ENCODE peak calls at places on chromosomes 13 and 19, in six cellular contexts. Q is NB4; E is NCI-H345; F is K562; G is activated CD4-positive, alpha-beta memory T cell treated with anti-CD3 and anti-CD28 coated beads, Interleukin-2, amount 10 ng/mL, durations not matched to agents 7 days and 5 days; A is activated naive CD4-positive, alpha-beta T cell. M is an unnamed sample.
A peak's percentile ranks its signal among the peaks of the same experiment; 100 is the strongest.

GRCh38 chr13:26280295-26280694 is 26.4 kb downstream of the CDK8 start:
- DNase-seq in Q (no peak), E (no peak), F (no peak), G (no peak), A (no peak), M (no peak)

GRCh38 chr19:41904118-41904870 is 21.3 kb downstream of the ARHGEF1 start:
- DNase-seq in Q (no peak), E (peak; percentile 82), F (no peak), G (no peak), A (no peak), M (no peak)

GRCh38 chr13:19597523-19597922 is 35.9 kb upstream of the MPHOSPH8 start:
- DNase-seq in Q (peak; percentile 74), E (no peak), F (no peak), G (no peak), A (no peak), M (peak; percentile 57)

GRCh38 chr13:57557979-57558529 is 73.5 kb upstream of the PCDH17 start:
- DNase-seq in Q (peak; percentile 35), E (no peak), F (no peak), G (no peak), A (no peak), M (no peak)

GRCh38 chr19:50908311-50908710 is 2.9 kb downstream of the KLK4 start:
- DNase-seq in Q (no peak), E (no peak), F (no peak), G (no peak), A (no peak), M (no peak)

GRCh38 chr19:30226464-30227070 is 145.6 kb upstream of the ZNF536 start:
- DNase-seq in Q (no peak), E (no peak), F (no peak), G (no peak), A (no peak), M (no peak)

GRCh38 chr13:104779311-104779710 is 1713.1 kb upstream of the SLC10A2 start:
- DNase-seq in Q (no peak), E (no peak), F (no peak), G (no peak), A (no peak), M (no peak)

GRCh38 chr13:29523199-29523931 is 72.1 kb downstream of the SLC7A1 start:
- DNase-seq in Q (no peak), E (no peak), F (no peak), G (no peak), A (no peak), M (no peak)

GRCh38 chr19:492091-492531 is 4.2 kb upstream of the MADCAM1 start:
- DNase-seq in Q (no peak), E (no peak), F (peak; percentile 72), G (peak; percentile 45), A (peak; percentile 43), M (peak; percentile 68)

GRCh38 chr13:79258489-79258888 is 147.6 kb downstream of the RBM26 start:
- DNase-seq in Q (peak; percentile 77), E (no peak), F (no peak), G (no peak), A (no peak), M (no peak)

GRCh38 chr19:47520343-47520806 is 5.5 kb upstream of the NAPA start:
- DNase-seq in Q (peak; percentile 58), E (no peak), F (peak; percentile 14), G (no peak), A (no peak), M (peak; percentile 15)

GRCh38 chr13:47933688-47934011 is 67.4 kb downstream of the SUCLA2 start:
- DNase-seq in Q (peak; percentile 58), E (peak; percentile 23), F (no peak), G (no peak), A (no peak), M (no peak)

GRCh38 chr19:38831142-38831605 is 420 bp downstream of the ECH1 start:
- DNase-seq in Q (peak; percentile 63), E (peak; percentile 64), F (no peak), G (no peak), A (no peak), M (peak; percentile 50)

GRCh38 chr19:8610041-8610927 is at the start of gene ADAMTS10:
- DNase-seq in Q (peak; percentile 89), E (no peak), F (peak; percentile 77), G (no peak), A (peak; percentile 19), M (no peak)

M was measured in T1000.